ENCODE peak calls at places on chromosomes 2 and 18, in four cellular contexts. One of them, this sample, is unnamed.

GRCh38 chr2:238294046-238294392 is 5.6 kb upstream of the PER2 start:
- DNase-seq in RCC 7860: no peak
- DNase-seq in WTC11: peak; percentile 1
- DNase-seq in SHP77: no peak
- DNase-seq in this sample: no peak

GRCh38 chr2:26298638-26299393 is 47.1 kb upstream of the SELENOI start:
- DNase-seq in WTC11: no peak
- DNase-seq in RCC 7860: no peak
- DNase-seq in SHP77: no peak
- DNase-seq in this sample: peak; percentile 70

GRCh38 chr2:1755436-1756191 is 11.3 kb upstream of the PXDN start:
- DNase-seq in WTC11: no peak
- DNase-seq in SHP77: no peak
- DNase-seq in RCC 7860: peak; percentile 69
- DNase-seq in this sample: peak; percentile 55

GRCh38 chr2:29703336-29703735 is 218.1 kb downstream of the ALK start:
- DNase-seq in WTC11: no peak
- DNase-seq in RCC 7860: no peak
- DNase-seq in SHP77: no peak
- DNase-seq in this sample: no peak

GRCh38 chr2:42537493-42537892 is 30.9 kb upstream of the MTA3 start:
- DNase-seq in SHP77: no peak
- DNase-seq in WTC11: no peak
- DNase-seq in RCC 7860: no peak
- DNase-seq in this sample: no peak

GRCh38 chr2:40488927-40489677 is 37.2 kb upstream of the SLC8A1 start:
- DNase-seq in RCC 7860: peak; percentile 57
- DNase-seq in WTC11: no peak
- DNase-seq in SHP77: no peak
- DNase-seq in this sample: peak; percentile 35

GRCh38 chr18:23939896-23940295 is 74.7 kb upstream of the TTC39C start:
- DNase-seq in RCC 7860: no peak
- DNase-seq in SHP77: no peak
- DNase-seq in WTC11: no peak
- DNase-seq in this sample: peak; percentile 38

GRCh38 chr2:209958016-209958415 is 44.4 kb upstream of the RPE start:
- DNase-seq in SHP77: no peak
- DNase-seq in RCC 7860: no peak
- DNase-seq in WTC11: no peak
- DNase-seq in this sample: peak; percentile 22

GRCh38 chr2:143161982-143162837 is 33.0 kb downstream of the ARHGAP15 start:
- DNase-seq in RCC 7860: peak; percentile 17
- DNase-seq in SHP77: no peak
- DNase-seq in WTC11: peak; percentile 40
- DNase-seq in this sample: peak; percentile 79

GRCh38 chr2:36376319-36376765 is 20.8 kb downstream of the CRIM1 start:
- DNase-seq in WTC11: no peak
- DNase-seq in RCC 7860: peak; percentile 29
- DNase-seq in SHP77: peak; percentile 43
- DNase-seq in this sample: peak; percentile 66

GRCh38 chr2:33603416-33603815 is 4.3 kb upstream of the FAM98A start:
- DNase-seq in SHP77: no peak
- DNase-seq in RCC 7860: no peak
- DNase-seq in WTC11: no peak
- DNase-seq in this sample: no peak

GRCh38 chr2:232493701-232494426 is 6.2 kb upstream of the ECEL1 start:
- DNase-seq in SHP77: no peak
- DNase-seq in RCC 7860: no peak
- DNase-seq in WTC11: no peak
- DNase-seq in this sample: no peak

GRCh38 chr18:9153281-9153680 is 16.7 kb downstream of the ANKRD12 start:
- DNase-seq in WTC11: no peak
- DNase-seq in RCC 7860: no peak
- DNase-seq in SHP77: no peak
- DNase-seq in this sample: no peak

GRCh38 chr2:167721593-167721992 is 525.8 kb downstream of the STK39 start:
- DNase-seq in WTC11: no peak
- DNase-seq in RCC 7860: no peak
- DNase-seq in SHP77: no peak
- DNase-seq in this sample: no peak

GRCh38 chr2:24816884-24817283 is 23.7 kb downstream of the CENPO start:
- DNase-seq in SHP77: no peak
- DNase-seq in RCC 7860: peak; percentile 43
- DNase-seq in WTC11: no peak
- DNase-seq in this sample: no peak

GRCh38 chr2:145137211-145137610 is 617.3 kb upstream of the ZEB2 start:
- DNase-seq in SHP77: no peak
- DNase-seq in WTC11: no peak
- DNase-seq in RCC 7860: no peak
- DNase-seq in this sample: no peak

GRCh38 chr2:65231121-65231520 is 3.5 kb downstream of the ACTR2 start:
- DNase-seq in WTC11: no peak
- DNase-seq in SHP77: no peak
- DNase-seq in RCC 7860: peak; percentile 47
- DNase-seq in this sample: no peak

GRCh38 chr2:168119519-168120141 is 127.8 kb downstream of the STK39 start:
- DNase-seq in RCC 7860: peak; percentile 36
- DNase-seq in SHP77: peak; percentile 6
- DNase-seq in WTC11: no peak
- DNase-seq in this sample: peak; percentile 85

GRCh38 chr2:230953843-230954242 is 28.8 kb upstream of the GPR55 start:
- DNase-seq in RCC 7860: peak; percentile 82
- DNase-seq in WTC11: no peak
- DNase-seq in SHP77: no peak
- DNase-seq in this sample: peak; percentile 64

GRCh38 chr18:2536493-2536892 is 34.8 kb downstream of the METTL4 start:
- DNase-seq in SHP77: no peak
- DNase-seq in RCC 7860: no peak
- DNase-seq in WTC11: no peak
- DNase-seq in this sample: no peak

GRCh38 chr2:98455494-98455976 is 10.9 kb downstream of the INPP4A start:
- DNase-seq in SHP77: no peak
- DNase-seq in RCC 7860: peak; percentile 50
- DNase-seq in WTC11: no peak
- DNase-seq in this sample: no peak

GRCh38 chr2:219058541-219059374 is 2.0 kb downstream of the IHH start:
- DNase-seq in WTC11: peak; percentile 30
- DNase-seq in SHP77: no peak
- DNase-seq in RCC 7860: peak; percentile 27
- DNase-seq in this sample: peak; percentile 72

GRCh38 chr2:133568598-133568997 is 335 bp upstream of the NCKAP5 start:
- DNase-seq in WTC11: no peak
- DNase-seq in SHP77: peak; percentile 85
- DNase-seq in RCC 7860: no peak
- DNase-seq in this sample: no peak

GRCh38 chr2:31413876-31414550 is 529 bp downstream of the XDH start:
- DNase-seq in RCC 7860: no peak
- DNase-seq in SHP77: no peak
- DNase-seq in WTC11: no peak
- DNase-seq in this sample: peak; percentile 21

GRCh38 chr2:166410828-166411472 is 35.2 kb upstream of the SCN9A start:
- DNase-seq in RCC 7860: peak; percentile 87
- DNase-seq in SHP77: no peak
- DNase-seq in WTC11: no peak
- DNase-seq in this sample: no peak

GRCh38 chr2:204691911-204692510 is 146.7 kb downstream of the PARD3B start:
- DNase-seq in WTC11: peak; percentile 17
- DNase-seq in SHP77: peak; percentile 56
- DNase-seq in RCC 7860: peak; percentile 63
- DNase-seq in this sample: peak; percentile 92

GRCh38 chr2:240817496-240818292 is 2.3 kb downstream of the KIF1A start:
- DNase-seq in SHP77: no peak
- DNase-seq in RCC 7860: no peak
- DNase-seq in WTC11: no peak
- DNase-seq in this sample: no peak

GRCh38 chr2:171985076-171985475 is 14.7 kb upstream of the METAP1D start:
- DNase-seq in SHP77: no peak
- DNase-seq in RCC 7860: no peak
- DNase-seq in WTC11: no peak
- DNase-seq in this sample: no peak

GRCh38 chr2:219398721-219399333 is 11.1 kb upstream of the DNPEP start:
- DNase-seq in SHP77: peak; percentile 83
- DNase-seq in RCC 7860: no peak
- DNase-seq in WTC11: no peak
- DNase-seq in this sample: no peak

GRCh38 chr2:119531292-119531691 is 7.0 kb upstream of the SCTR start:
- DNase-seq in WTC11: no peak
- DNase-seq in SHP77: no peak
- DNase-seq in RCC 7860: peak; percentile 30
- DNase-seq in this sample: peak; percentile 41

GRCh38 chr18:45111507-45111858 is 430.8 kb downstream of the SETBP1 start:
- DNase-seq in SHP77: no peak
- DNase-seq in WTC11: no peak
- DNase-seq in RCC 7860: no peak
- DNase-seq in this sample: no peak

GRCh38 chr18:71028285-71028762 is 739.5 kb downstream of the SOCS6 start:
- DNase-seq in SHP77: no peak
- DNase-seq in RCC 7860: peak; percentile 45
- DNase-seq in WTC11: no peak
- DNase-seq in this sample: no peak

GRCh38 chr2:11068079-11068741 is 87.1 kb upstream of the SLC66A3 start:
- DNase-seq in WTC11: no peak
- DNase-seq in RCC 7860: no peak
- DNase-seq in SHP77: no peak
- DNase-seq in this sample: no peak

GRCh38 chr2:189293164-189293563 is 113.6 kb upstream of the COL5A2 start:
- DNase-seq in SHP77: no peak
- DNase-seq in WTC11: no peak
- DNase-seq in RCC 7860: no peak
- DNase-seq in this sample: no peak

GRCh38 chr2:112493858-112494648 is 12.1 kb downstream of the TTL start:
- DNase-seq in WTC11: no peak
- DNase-seq in RCC 7860: peak; percentile 45
- DNase-seq in SHP77: no peak
- DNase-seq in this sample: peak; percentile 37

GRCh38 chr2:203623104-203623503 is 83.3 kb upstream of the CD28 start:
- DNase-seq in WTC11: no peak
- DNase-seq in RCC 7860: peak; percentile 74
- DNase-seq in SHP77: no peak
- DNase-seq in this sample: no peak

GRCh38 chr2:207768168-207768890 is 1.4 kb downstream of the FZD5 start:
- DNase-seq in RCC 7860: no peak
- DNase-seq in WTC11: peak; percentile 43
- DNase-seq in SHP77: no peak
- DNase-seq in this sample: peak; percentile 70

GRCh38 chr18:22451796-22452195 is 34.1 kb upstream of the CTAGE1 start:
- DNase-seq in SHP77: no peak
- DNase-seq in RCC 7860: no peak
- DNase-seq in WTC11: peak; percentile 40
- DNase-seq in this sample: no peak

GRCh38 chr2:36549063-36549662 is 48.8 kb downstream of the FEZ2 start:
- DNase-seq in RCC 7860: no peak
- DNase-seq in WTC11: no peak
- DNase-seq in SHP77: no peak
- DNase-seq in this sample: peak; percentile 79